ENCODE peak calls at places on chromosomes 6 and 20, in seven cellular contexts. W, H, X, T, A, M and P are unnamed samples.

GRCh38 chr6:52537001-52537753 is 39.7 kb downstream of the TRAM2 start:
- DNase-seq in W (no peak), H (peak; percentile 92), X (peak; percentile 75), T (peak; percentile 18), A (no peak), M (no peak), P (no peak)

GRCh38 chr20:940926-941325 is 24.8 kb upstream of the ANGPT4 start:
- DNase-seq in W (no peak), H (no peak), X (no peak), T (no peak), A (no peak), M (no peak), P (no peak)

GRCh38 chr6:5892669-5893068 is 114.1 kb downstream of the NRN1 start:
- DNase-seq in W (no peak), H (no peak), X (no peak), T (no peak), A (no peak), M (no peak), P (no peak)

GRCh38 chr6:145544031-145544430 is 191.3 kb downstream of the EPM2A start:
- DNase-seq in W (no peak), H (no peak), X (peak; percentile 84), T (no peak), A (no peak), M (no peak), P (no peak)

GRCh38 chr6:139407718-139408222 is 33.3 kb upstream of the CITED2 start:
- DNase-seq in W (no peak), H (no peak), X (peak; percentile 88), T (no peak), A (no peak), M (no peak), P (no peak)

GRCh38 chr20:45545754-45546453 is 1.3 kb downstream of the EPPIN start:
- DNase-seq in W (no peak), H (peak; percentile 3), X (peak; percentile 44), T (no peak), A (peak; percentile 5), M (no peak), P (no peak)

GRCh38 chr6:7681449-7681848 is 44.5 kb upstream of the BMP6 start:
- DNase-seq in W (no peak), H (no peak), X (no peak), T (no peak), A (no peak), M (no peak), P (no peak)

GRCh38 chr20:54029176-54029575 is 41.2 kb downstream of the BCAS1 start:
- DNase-seq in W (no peak), H (no peak), X (no peak), T (no peak), A (no peak), M (no peak), P (no peak)

GRCh38 chr20:19903168-19903676 is 113.9 kb upstream of the NAA20 start:
- DNase-seq in W (peak; percentile 43), H (peak; percentile 77), X (peak; percentile 68), T (no peak), A (no peak), M (peak; percentile 61), P (no peak)

GRCh38 chr20:50788045-50788867 is 6.6 kb upstream of the BCAS4 start:
- DNase-seq in W (no peak), H (no peak), X (peak; percentile 72), T (no peak), A (peak; percentile 72), M (no peak), P (no peak)

GRCh38 chr6:45650527-45651135 is 272.9 kb upstream of the SUPT3H start:
- DNase-seq in W (no peak), H (no peak), X (peak; percentile 94), T (no peak), A (no peak), M (no peak), P (no peak)

GRCh38 chr6:13272131-13273046 is 55.9 kb downstream of the TBC1D7 start:
- DNase-seq in W (peak; percentile 50), H (peak; percentile 83), X (no peak), T (no peak), A (no peak), M (no peak), P (no peak)

GRCh38 chr6:123564363-123564762 is 72.4 kb downstream of the TRDN start:
- DNase-seq in W (no peak), H (no peak), X (no peak), T (no peak), A (peak; percentile 89), M (peak; percentile 57), P (no peak)

GRCh38 chr20:11581271-11581670 is 336.4 kb upstream of the BTBD3 start:
- DNase-seq in W (no peak), H (no peak), X (peak; percentile 13), T (no peak), A (no peak), M (no peak), P (no peak)

GRCh38 chr6:126804255-126805064 is 314.0 kb upstream of the RSPO3 start:
- DNase-seq in W (no peak), H (peak; percentile 54), X (peak; percentile 77), T (no peak), A (peak; percentile 33), M (no peak), P (no peak)

GRCh38 chr6:108712946-108713345 is 135.3 kb upstream of the ARMC2 start:
- DNase-seq in W (no peak), H (no peak), X (no peak), T (no peak), A (no peak), M (no peak), P (no peak)

GRCh38 chr6:27553123-27553904 is 80.4 kb upstream of the ZNF184 start:
- DNase-seq in W (no peak), H (peak; percentile 88), X (peak; percentile 84), T (peak; percentile 48), A (peak; percentile 49), M (no peak), P (no peak)

GRCh38 chr6:143514996-143515760 is 3.7 kb upstream of the FUCA2 start:
- DNase-seq in W (no peak), H (no peak), X (no peak), T (no peak), A (no peak), M (no peak), P (no peak)

GRCh38 chr6:94478178-94479140 is 1059.1 kb upstream of the EPHA7 start:
- DNase-seq in W (no peak), H (no peak), X (no peak), T (no peak), A (peak; percentile 90), M (peak; percentile 79), P (no peak)

GRCh38 chr6:152124432-152125074 is 317.1 kb downstream of the ESR1 start:
- DNase-seq in W (no peak), H (peak; percentile 56), X (peak; percentile 84), T (no peak), A (peak; percentile 61), M (peak; percentile 9), P (no peak)

GRCh38 chr20:63163596-63164560 is 52.1 kb downstream of the YTHDF1 start:
- DNase-seq in W (no peak), H (no peak), X (no peak), T (no peak), A (no peak), M (peak; percentile 42), P (no peak)

GRCh38 chr6:164378330-164378729 is 931.1 kb downstream of the C6orf118 start:
- DNase-seq in W (no peak), H (no peak), X (no peak), T (no peak), A (no peak), M (peak; percentile 67), P (no peak)

GRCh38 chr20:32325706-32326506 is 32.2 kb upstream of the ASXL1 start:
- DNase-seq in W (peak; percentile 41), H (no peak), X (peak; percentile 86), T (no peak), A (no peak), M (no peak), P (no peak)

GRCh38 chr20:37524859-37525708 is 2.6 kb downstream of the BLCAP start:
- DNase-seq in W (no peak), H (no peak), X (no peak), T (peak; percentile 60), A (no peak), M (no peak), P (no peak)

GRCh38 chr6:38584731-38585130 is 55.0 kb downstream of the BTBD9 start:
- DNase-seq in W (no peak), H (no peak), X (no peak), T (no peak), A (no peak), M (no peak), P (no peak)

GRCh38 chr6:53647437-53648094 is 18.0 kb downstream of the KLHL31 start:
- DNase-seq in W (no peak), H (peak; percentile 59), X (peak; percentile 59), T (peak; percentile 34), A (no peak), M (no peak), P (no peak)

GRCh38 chr6:43702147-43702521 is 14.5 kb upstream of the MRPS18A start:
- DNase-seq in W (no peak), H (no peak), X (no peak), T (no peak), A (no peak), M (no peak), P (no peak)

GRCh38 chr6:168994966-168995365 is 258.7 kb downstream of the THBS2 start:
- DNase-seq in W (no peak), H (no peak), X (no peak), T (no peak), A (no peak), M (no peak), P (no peak)

GRCh38 chr6:108961985-108962384 is 113.8 kb downstream of the ARMC2 start:
- DNase-seq in W (no peak), H (no peak), X (peak; percentile 90), T (no peak), A (no peak), M (no peak), P (no peak)

GRCh38 chr20:34069341-34070078 is 42.5 kb downstream of the EIF2S2 start:
- DNase-seq in W (peak; percentile 77), H (peak; percentile 74), X (peak; percentile 90), T (peak; percentile 49), A (peak; percentile 88), M (peak; percentile 70), P (peak; percentile 25)

GRCh38 chr6:23526519-23526918 is 599.5 kb upstream of the NRSN1 start:
- DNase-seq in W (no peak), H (no peak), X (no peak), T (no peak), A (peak; percentile 51), M (no peak), P (no peak)

GRCh38 chr20:16107172-16107870 is 465.9 kb downstream of the KIF16B start:
- DNase-seq in W (no peak), H (no peak), X (no peak), T (no peak), A (peak; percentile 14), M (no peak), P (no peak)

GRCh38 chr6:169975701-169976100 is 224.3 kb downstream of the ERMARD start:
- DNase-seq in W (peak; percentile 2), H (no peak), X (no peak), T (no peak), A (no peak), M (no peak), P (no peak)

GRCh38 chr6:52990342-52990741 is 4.7 kb downstream of the GSTA4 start:
- DNase-seq in W (no peak), H (no peak), X (peak; percentile 44), T (peak; percentile 40), A (no peak), M (no peak), P (no peak)